ENCODE peak calls at places on chromosomes 1 and 21, in six cellular contexts. One of them, this sample, is unnamed.

GRCh38 chr1:233675893-233676292 is 62.0 kb downstream of the KCNK1 start:
- DNase-seq in naive thymus-derived CD8-positive, alpha-beta T cell: no peak
- DNase-seq in iPS-NIHi11: no peak
- DNase-seq in activated effector memory CD4-positive, alpha-beta T cell treated with Interleukin-2 at 50 U/mL for 16 hours: no peak
- DNase-seq in occipital lobe: no peak
- DNase-seq in neural crest cell: no peak
- DNase-seq in this sample: no peak

GRCh38 chr1:2384941-2385481 is 6.3 kb downstream of the MORN1 start:
- DNase-seq in naive thymus-derived CD8-positive, alpha-beta T cell: no peak
- DNase-seq in iPS-NIHi11: peak
- DNase-seq in activated effector memory CD4-positive, alpha-beta T cell treated with Interleukin-2 at 50 U/mL for 16 hours: no peak
- DNase-seq in occipital lobe: peak
- DNase-seq in neural crest cell: no peak
- DNase-seq in this sample: no peak

GRCh38 chr1:112704908-112705627 is 1.9 kb downstream of the RHOC start:
- DNase-seq in naive thymus-derived CD8-positive, alpha-beta T cell: no peak
- DNase-seq in iPS-NIHi11: peak
- DNase-seq in activated effector memory CD4-positive, alpha-beta T cell treated with Interleukin-2 at 50 U/mL for 16 hours: peak
- DNase-seq in occipital lobe: peak
- DNase-seq in neural crest cell: peak
- DNase-seq in this sample: peak

GRCh38 chr1:210816136-210816535 is 317.8 kb downstream of the KCNH1 start:
- DNase-seq in naive thymus-derived CD8-positive, alpha-beta T cell: no peak
- DNase-seq in iPS-NIHi11: no peak
- DNase-seq in activated effector memory CD4-positive, alpha-beta T cell treated with Interleukin-2 at 50 U/mL for 16 hours: no peak
- DNase-seq in occipital lobe: no peak
- DNase-seq in neural crest cell: no peak
- DNase-seq in this sample: no peak

GRCh38 chr1:31207590-31207989 is 32.1 kb downstream of the NKAIN1 start:
- DNase-seq in naive thymus-derived CD8-positive, alpha-beta T cell: no peak
- DNase-seq in iPS-NIHi11: no peak
- DNase-seq in activated effector memory CD4-positive, alpha-beta T cell treated with Interleukin-2 at 50 U/mL for 16 hours: no peak
- DNase-seq in occipital lobe: no peak
- DNase-seq in neural crest cell: no peak
- DNase-seq in this sample: no peak

GRCh38 chr1:85570446-85571180 is 9.9 kb upstream of the CCN1 start:
- DNase-seq in naive thymus-derived CD8-positive, alpha-beta T cell: no peak
- DNase-seq in iPS-NIHi11: no peak
- DNase-seq in activated effector memory CD4-positive, alpha-beta T cell treated with Interleukin-2 at 50 U/mL for 16 hours: no peak
- DNase-seq in occipital lobe: no peak
- DNase-seq in neural crest cell: no peak
- DNase-seq in this sample: no peak

GRCh38 chr1:234600418-234601216 is 9.4 kb downstream of the IRF2BP2 start:
- DNase-seq in naive thymus-derived CD8-positive, alpha-beta T cell: no peak
- DNase-seq in iPS-NIHi11: no peak
- DNase-seq in activated effector memory CD4-positive, alpha-beta T cell treated with Interleukin-2 at 50 U/mL for 16 hours: no peak
- DNase-seq in occipital lobe: no peak
- DNase-seq in neural crest cell: no peak
- DNase-seq in this sample: no peak

GRCh38 chr1:5888606-5889211 is 103.5 kb downstream of the NPHP4 start:
- DNase-seq in naive thymus-derived CD8-positive, alpha-beta T cell: no peak
- DNase-seq in iPS-NIHi11: no peak
- DNase-seq in activated effector memory CD4-positive, alpha-beta T cell treated with Interleukin-2 at 50 U/mL for 16 hours: no peak
- DNase-seq in occipital lobe: no peak
- DNase-seq in neural crest cell: peak
- DNase-seq in this sample: peak

GRCh38 chr1:116365353-116365780 is 7.7 kb upstream of the ATP1A1 start:
- DNase-seq in naive thymus-derived CD8-positive, alpha-beta T cell: no peak
- DNase-seq in iPS-NIHi11: no peak
- DNase-seq in activated effector memory CD4-positive, alpha-beta T cell treated with Interleukin-2 at 50 U/mL for 16 hours: no peak
- DNase-seq in occipital lobe: no peak
- DNase-seq in neural crest cell: no peak
- DNase-seq in this sample: no peak

GRCh38 chr1:224047538-224047937 is 66.4 kb upstream of the FBXO28 start:
- DNase-seq in naive thymus-derived CD8-positive, alpha-beta T cell: no peak
- DNase-seq in iPS-NIHi11: no peak
- DNase-seq in activated effector memory CD4-positive, alpha-beta T cell treated with Interleukin-2 at 50 U/mL for 16 hours: no peak
- DNase-seq in occipital lobe: no peak
- DNase-seq in neural crest cell: no peak
- DNase-seq in this sample: no peak

GRCh38 chr1:227729881-227730629 is 5.0 kb downstream of the JMJD4 start:
- DNase-seq in naive thymus-derived CD8-positive, alpha-beta T cell: no peak
- DNase-seq in iPS-NIHi11: peak
- DNase-seq in activated effector memory CD4-positive, alpha-beta T cell treated with Interleukin-2 at 50 U/mL for 16 hours: peak
- DNase-seq in occipital lobe: peak
- DNase-seq in neural crest cell: peak
- DNase-seq in this sample: peak

GRCh38 chr21:28592205-28592845 is 400.4 kb downstream of the LTN1 start:
- DNase-seq in naive thymus-derived CD8-positive, alpha-beta T cell: no peak
- DNase-seq in iPS-NIHi11: no peak
- DNase-seq in activated effector memory CD4-positive, alpha-beta T cell treated with Interleukin-2 at 50 U/mL for 16 hours: no peak
- DNase-seq in occipital lobe: no peak
- DNase-seq in neural crest cell: no peak
- DNase-seq in this sample: no peak

GRCh38 chr1:29550119-29550841 is 314.0 kb downstream of the PTPRU start:
- DNase-seq in naive thymus-derived CD8-positive, alpha-beta T cell: no peak
- DNase-seq in iPS-NIHi11: no peak
- DNase-seq in activated effector memory CD4-positive, alpha-beta T cell treated with Interleukin-2 at 50 U/mL for 16 hours: no peak
- DNase-seq in occipital lobe: no peak
- DNase-seq in neural crest cell: no peak
- DNase-seq in this sample: peak

GRCh38 chr1:44808938-44809917 is 905 bp downstream of the BTBD19 start:
- DNase-seq in naive thymus-derived CD8-positive, alpha-beta T cell: peak
- DNase-seq in iPS-NIHi11: no peak
- DNase-seq in activated effector memory CD4-positive, alpha-beta T cell treated with Interleukin-2 at 50 U/mL for 16 hours: peak
- DNase-seq in occipital lobe: no peak
- DNase-seq in neural crest cell: no peak
- DNase-seq in this sample: peak

GRCh38 chr1:41102208-41102607 is 80.7 kb upstream of the SLFNL1 start:
- DNase-seq in naive thymus-derived CD8-positive, alpha-beta T cell: no peak
- DNase-seq in iPS-NIHi11: peak
- DNase-seq in activated effector memory CD4-positive, alpha-beta T cell treated with Interleukin-2 at 50 U/mL for 16 hours: no peak
- DNase-seq in occipital lobe: peak
- DNase-seq in neural crest cell: no peak
- DNase-seq in this sample: no peak

GRCh38 chr21:14523234-14523633 is 22.9 kb downstream of the SAMSN1 start:
- DNase-seq in naive thymus-derived CD8-positive, alpha-beta T cell: no peak
- DNase-seq in iPS-NIHi11: no peak
- DNase-seq in activated effector memory CD4-positive, alpha-beta T cell treated with Interleukin-2 at 50 U/mL for 16 hours: no peak
- DNase-seq in occipital lobe: no peak
- DNase-seq in neural crest cell: no peak
- DNase-seq in this sample: no peak

GRCh38 chr1:179805291-179806195 is 62.5 kb downstream of the FAM163A start:
- DNase-seq in naive thymus-derived CD8-positive, alpha-beta T cell: no peak
- DNase-seq in iPS-NIHi11: no peak
- DNase-seq in activated effector memory CD4-positive, alpha-beta T cell treated with Interleukin-2 at 50 U/mL for 16 hours: no peak
- DNase-seq in occipital lobe: no peak
- DNase-seq in neural crest cell: no peak
- DNase-seq in this sample: no peak

GRCh38 chr1:246959944-246960693 is 28.4 kb upstream of the AHCTF1 start:
- DNase-seq in naive thymus-derived CD8-positive, alpha-beta T cell: no peak
- DNase-seq in iPS-NIHi11: no peak
- DNase-seq in activated effector memory CD4-positive, alpha-beta T cell treated with Interleukin-2 at 50 U/mL for 16 hours: no peak
- DNase-seq in occipital lobe: no peak
- DNase-seq in neural crest cell: no peak
- DNase-seq in this sample: no peak

GRCh38 chr21:29673096-29673610 is 266.6 kb downstream of the GRIK1 start:
- DNase-seq in naive thymus-derived CD8-positive, alpha-beta T cell: no peak
- DNase-seq in iPS-NIHi11: no peak
- DNase-seq in activated effector memory CD4-positive, alpha-beta T cell treated with Interleukin-2 at 50 U/mL for 16 hours: no peak
- DNase-seq in occipital lobe: no peak
- DNase-seq in neural crest cell: no peak
- DNase-seq in this sample: no peak

GRCh38 chr1:1085911-1086841 is 12.1 kb upstream of the RNF223 start:
- DNase-seq in naive thymus-derived CD8-positive, alpha-beta T cell: no peak
- DNase-seq in iPS-NIHi11: no peak
- DNase-seq in activated effector memory CD4-positive, alpha-beta T cell treated with Interleukin-2 at 50 U/mL for 16 hours: no peak
- DNase-seq in occipital lobe: no peak
- DNase-seq in neural crest cell: no peak
- DNase-seq in this sample: no peak

GRCh38 chr1:191669629-191670028 is 488.6 kb upstream of the RGS18 start:
- DNase-seq in naive thymus-derived CD8-positive, alpha-beta T cell: no peak
- DNase-seq in iPS-NIHi11: no peak
- DNase-seq in activated effector memory CD4-positive, alpha-beta T cell treated with Interleukin-2 at 50 U/mL for 16 hours: no peak
- DNase-seq in occipital lobe: no peak
- DNase-seq in neural crest cell: no peak
- DNase-seq in this sample: no peak

GRCh38 chr1:203323587-203323986 is 18.3 kb downstream of the BTG2 start:
- DNase-seq in naive thymus-derived CD8-positive, alpha-beta T cell: no peak
- DNase-seq in iPS-NIHi11: no peak
- DNase-seq in activated effector memory CD4-positive, alpha-beta T cell treated with Interleukin-2 at 50 U/mL for 16 hours: no peak
- DNase-seq in occipital lobe: no peak
- DNase-seq in neural crest cell: no peak
- DNase-seq in this sample: no peak

GRCh38 chr1:17558954-17559617 is 19.6 kb downstream of the ARHGEF10L start:
- DNase-seq in naive thymus-derived CD8-positive, alpha-beta T cell: no peak
- DNase-seq in iPS-NIHi11: no peak
- DNase-seq in activated effector memory CD4-positive, alpha-beta T cell treated with Interleukin-2 at 50 U/mL for 16 hours: no peak
- DNase-seq in occipital lobe: no peak
- DNase-seq in neural crest cell: no peak
- DNase-seq in this sample: no peak

GRCh38 chr1:155339515-155340111 is 18.9 kb downstream of the RUSC1 start:
- DNase-seq in naive thymus-derived CD8-positive, alpha-beta T cell: no peak
- DNase-seq in iPS-NIHi11: no peak
- DNase-seq in activated effector memory CD4-positive, alpha-beta T cell treated with Interleukin-2 at 50 U/mL for 16 hours: no peak
- DNase-seq in occipital lobe: no peak
- DNase-seq in neural crest cell: no peak
- DNase-seq in this sample: no peak

GRCh38 chr1:116203936-116204335 is 92.7 kb downstream of the MAB21L3 start:
- DNase-seq in naive thymus-derived CD8-positive, alpha-beta T cell: no peak
- DNase-seq in iPS-NIHi11: no peak
- DNase-seq in activated effector memory CD4-positive, alpha-beta T cell treated with Interleukin-2 at 50 U/mL for 16 hours: no peak
- DNase-seq in occipital lobe: no peak
- DNase-seq in neural crest cell: no peak
- DNase-seq in this sample: no peak

GRCh38 chr1:48495166-48495565 is 23.2 kb upstream of the SPATA6 start:
- DNase-seq in naive thymus-derived CD8-positive, alpha-beta T cell: no peak
- DNase-seq in iPS-NIHi11: no peak
- DNase-seq in activated effector memory CD4-positive, alpha-beta T cell treated with Interleukin-2 at 50 U/mL for 16 hours: no peak
- DNase-seq in occipital lobe: no peak
- DNase-seq in neural crest cell: no peak
- DNase-seq in this sample: no peak

GRCh38 chr1:23904748-23905357 is 8.3 kb downstream of the CNR2 start:
- DNase-seq in naive thymus-derived CD8-positive, alpha-beta T cell: no peak
- DNase-seq in iPS-NIHi11: no peak
- DNase-seq in activated effector memory CD4-positive, alpha-beta T cell treated with Interleukin-2 at 50 U/mL for 16 hours: no peak
- DNase-seq in occipital lobe: no peak
- DNase-seq in neural crest cell: no peak
- DNase-seq in this sample: no peak

GRCh38 chr1:178513278-178513983 is 522 bp downstream of the TEX35 start:
- DNase-seq in naive thymus-derived CD8-positive, alpha-beta T cell: no peak
- DNase-seq in iPS-NIHi11: no peak
- DNase-seq in activated effector memory CD4-positive, alpha-beta T cell treated with Interleukin-2 at 50 U/mL for 16 hours: no peak
- DNase-seq in occipital lobe: no peak
- DNase-seq in neural crest cell: no peak
- DNase-seq in this sample: no peak

GRCh38 chr21:42175110-42175710 is 43.7 kb upstream of the ABCG1 start:
- DNase-seq in naive thymus-derived CD8-positive, alpha-beta T cell: no peak
- DNase-seq in iPS-NIHi11: no peak
- DNase-seq in activated effector memory CD4-positive, alpha-beta T cell treated with Interleukin-2 at 50 U/mL for 16 hours: no peak
- DNase-seq in occipital lobe: no peak
- DNase-seq in neural crest cell: no peak
- DNase-seq in this sample: no peak

GRCh38 chr1:29972664-29973063 is 736.3 kb downstream of the PTPRU start:
- DNase-seq in naive thymus-derived CD8-positive, alpha-beta T cell: no peak
- DNase-seq in iPS-NIHi11: no peak
- DNase-seq in activated effector memory CD4-positive, alpha-beta T cell treated with Interleukin-2 at 50 U/mL for 16 hours: no peak
- DNase-seq in occipital lobe: no peak
- DNase-seq in neural crest cell: no peak
- DNase-seq in this sample: no peak

This sample was measured in H9.